ENCODE peak calls at places on chromosome 9, in eight cellular contexts. E, U, V, M, B, A, Y and Z are unnamed samples.
A peak's percentile ranks its signal among the peaks of the same experiment; 100 is the strongest.

GRCh38 chr9:27701029-27701428 is 127.7 kb upstream of the C9orf72 start:
- DNase-seq in M (no peak), A (no peak), Y (no peak), V (no peak), U (no peak), E (no peak), B (no peak), Z (no peak)

GRCh38 chr9:127930298-127931091 is at the start of gene PIP5KL1:
- DNase-seq in M (peak; percentile 70), V (peak; percentile 92), A (peak; percentile 92), U (peak; percentile 49), B (peak; percentile 88), E (no peak), Y (peak; percentile 82), Z (peak; percentile 60)

GRCh38 chr9:84387821-84388220 is 47.3 kb upstream of the SLC28A3 start:
- DNase-seq in E (no peak), B (no peak), M (no peak), U (no peak), V (no peak), Y (no peak), A (no peak), Z (no peak)

GRCh38 chr9:27382989-27383388 is 86.0 kb upstream of the EQTN start:
- DNase-seq in A (no peak), M (no peak), V (no peak), U (no peak), B (no peak), Y (no peak), E (no peak), Z (no peak)

GRCh38 chr9:94656190-94656589 is 16.9 kb upstream of the FBP1 start:
- DNase-seq in M (peak; percentile 44), B (no peak), E (no peak), A (no peak), V (no peak), Y (peak; percentile 22), U (no peak), Z (no peak)

GRCh38 chr9:97990259-97990658 is 7.1 kb downstream of the ANP32B start:
- DNase-seq in M (no peak), U (no peak), E (no peak), Y (peak; percentile 82), B (no peak), A (no peak), V (no peak), Z (no peak)

GRCh38 chr9:70021026-70021571 is 22.5 kb upstream of the MAMDC2 start:
- DNase-seq in U (no peak), M (no peak), B (no peak), A (no peak), V (no peak), Y (peak; percentile 96), E (peak; percentile 65), Z (no peak)

GRCh38 chr9:100933656-100934055 is 94.9 kb upstream of the PLPPR1 start:
- DNase-seq in A (no peak), V (no peak), M (no peak), Y (peak; percentile 69), U (no peak), B (no peak), E (no peak), Z (no peak)

GRCh38 chr9:88747768-88748167 is 212.8 kb downstream of the NXNL2 start:
- DNase-seq in E (no peak), M (no peak), A (no peak), U (no peak), Y (peak; percentile 94), B (no peak), V (no peak), Z (no peak)

GRCh38 chr9:96674914-96675538 is 19.9 kb upstream of the PRXL2C start:
- DNase-seq in A (no peak), B (no peak), V (no peak), U (no peak), E (no peak), M (no peak), Y (peak; percentile 78), Z (no peak)

GRCh38 chr9:71506821-71507220 is 261.5 kb downstream of the CEMIP2 start:
- DNase-seq in A (no peak), U (no peak), B (no peak), E (peak; percentile 77), V (no peak), M (no peak), Y (peak; percentile 19), Z (no peak)

GRCh38 chr9:114995681-114996221 is 65.4 kb upstream of the TNFSF8 start:
- DNase-seq in Y (no peak), E (no peak), B (peak; percentile 80), U (no peak), M (no peak), A (no peak), V (no peak), Z (no peak)

GRCh38 chr9:119357697-119358096 is 11.5 kb downstream of the BRINP1 start:
- DNase-seq in E (no peak), A (no peak), U (no peak), Y (no peak), M (no peak), V (no peak), B (no peak), Z (no peak)

GRCh38 chr9:97766092-97766491 is 69.0 kb upstream of the XPA start:
- DNase-seq in B (no peak), V (no peak), M (no peak), Y (peak; percentile 36), E (peak; percentile 57), A (no peak), U (no peak), Z (no peak)

GRCh38 chr9:19373527-19373926 is 6.5 kb downstream of the RPS6 start:
- DNase-seq in E (no peak), Y (no peak), M (no peak), A (no peak), U (no peak), V (no peak), B (no peak), Z (no peak)